ENCODE peak calls at places on chromosome 5, in four cellular contexts. F, R, W and D are unnamed samples. For H3K9me3, the result is how much of the 10 kb centered on the place peaks cover.

GRCh38 chr5:180545248-180545647 is 46.1 kb downstream of the SCGB3A1 start:
- DNase-seq in F (no peak), R (no peak), W (no peak), D (no peak)

GRCh38 chr5:18772475-18772874 is 1138.2 kb downstream of the TAF11L14 start:
- DNase-seq in F (no peak), R (peak), W (no peak), D (peak)

GRCh38 chr5:134554319-134555222 is 29.1 kb downstream of the JADE2 start:
- DNase-seq in F (no peak), R (no peak), W (peak), D (peak)

GRCh38 chr5:14009575-14009974 is 65.1 kb upstream of the DNAH5 start:
- DNase-seq in F (no peak), R (no peak), W (peak), D (peak)

GRCh38 chr5:52878671-52879070 is 91.0 kb downstream of the ITGA1 start:
- DNase-seq in F (no peak), R (no peak), W (peak), D (peak)

GRCh38 chr5:73605223-73606087 is 20.5 kb upstream of the ARHGEF28 start:
- DNase-seq in F (no peak), R (no peak), W (peak), D (peak)

GRCh38 chr5:56475689-56476486 is 242.8 kb upstream of the ANKRD55 start:
- DNase-seq in F (no peak), R (no peak), W (peak), D (no peak)

GRCh38 chr5:180785151-180785781 is 17.3 kb downstream of the MGAT1 start:
- DNase-seq in F (no peak), R (no peak), W (peak), D (peak)

GRCh38 chr5:135391123-135391868 is 7.7 kb downstream of the MACROH2A1 start:
- DNase-seq in F (no peak), R (no peak), W (peak), D (peak)

GRCh38 chr5:113652161-113652560 is 138.7 kb downstream of the YTHDC2 start:
- DNase-seq in F (no peak), R (no peak), W (no peak), D (no peak)

GRCh38 chr5:106258591-106259125 is 1412.1 kb downstream of the EFNA5 start:
- DNase-seq in F (no peak), R (no peak), W (peak), D (peak)

GRCh38 chr5:73499187-73499586 is 945 bp downstream of the BTF3 start:
- DNase-seq in F (no peak), R (no peak), W (no peak), D (peak)

GRCh38 chr5:118606940-118607339 is 381.4 kb downstream of the DTWD2 start:
- DNase-seq in F (no peak), R (no peak), W (no peak), D (no peak)

GRCh38 chr5:169142264-169142970 is 158.5 kb downstream of the SLIT3 start:
- DNase-seq in F (no peak), R (no peak), W (no peak), D (no peak)

GRCh38 chr5:150066436-150066835 is 19.9 kb downstream of the CSF1R start:
- DNase-seq in F (no peak), R (no peak), W (no peak), D (no peak)

GRCh38 chr5:56459978-56460377 is 226.8 kb upstream of the ANKRD55 start:
- DNase-seq in F (no peak), R (no peak), W (no peak), D (no peak)

GRCh38 chr5:172173771-172174170 is 14.3 kb downstream of the STK10 start:
- DNase-seq in F (no peak), R (no peak), W (peak), D (peak)

GRCh38 chr5:116404792-116405191 is 169.8 kb downstream of the SEMA6A start:
- DNase-seq in F (no peak), R (no peak), W (no peak), D (no peak)

GRCh38 chr5:89900346-89900745 is 509.2 kb downstream of the CETN3 start:
- DNase-seq in F (no peak), R (no peak), W (no peak), D (no peak)

GRCh38 chr5:10540036-10540544 is 23.8 kb upstream of the ANKRD33B start:
- DNase-seq in F (no peak), R (no peak), W (no peak), D (no peak)

GRCh38 chr5:36611520-36612274 is 5.3 kb downstream of the SLC1A3 start:
- DNase-seq in F (no peak), R (no peak), W (no peak), D (no peak)

GRCh38 chr5:38985909-38986452 is 88.2 kb downstream of the RICTOR start:
- DNase-seq in F (no peak), R (no peak), W (no peak), D (no peak)

GRCh38 chr5:92492908-92493307 is 1088.1 kb downstream of the NR2F1-AS1 start:
- DNase-seq in F (no peak), R (no peak), W (no peak), D (no peak)

GRCh38 chr5:103110403-103110802 is 9.5 kb downstream of the GIN1 start:
- DNase-seq in F (no peak), R (no peak), W (no peak), D (no peak)

GRCh38 chr5:173913686-173914321 is 25.7 kb downstream of the CPEB4 start:
- DNase-seq in F (no peak), R (no peak), W (no peak), D (no peak)

GRCh38 chr5:15645376-15645775 is 145.4 kb downstream of the FBXL7 start:
- DNase-seq in F (no peak), R (no peak), W (peak), D (peak)

GRCh38 chr5:96520345-96520744 is 87.3 kb upstream of the PCSK1 start:
- DNase-seq in F (no peak), R (no peak), W (no peak), D (no peak)

GRCh38 chr5:154221371-154221896 is 30.9 kb downstream of the GALNT10 start:
- DNase-seq in F (no peak), R (no peak), W (peak), D (peak)

GRCh38 chr5:21452429-21452828 is 1400.7 kb downstream of the CDH12 start:
- DNase-seq in F (no peak), R (no peak), W (no peak), D (no peak)

GRCh38 chr5:156497816-156498215 is 170.9 kb downstream of the SGCD start:
- DNase-seq in F (no peak), R (peak), W (peak), D (peak)

GRCh38 chr5:89769975-89770374 is 639.6 kb downstream of the CETN3 start:
- DNase-seq in F (no peak), R (no peak), W (peak), D (peak)

GRCh38 chr5:122965111-122965510 is 71.4 kb downstream of the PPIC start:
- DNase-seq in F (no peak), R (no peak), W (no peak), D (no peak)

GRCh38 chr5:131790550-131790949 is 6.3 kb downstream of the FNIP1 start:
- DNase-seq in F (no peak), R (no peak), W (no peak), D (no peak)

GRCh38 chr5:147661576-147661975 is 121.0 kb downstream of the JAKMIP2 start:
- DNase-seq in F (no peak), R (no peak), W (no peak), D (no peak)

GRCh38 chr5:75367401-75367800 is 30.4 kb downstream of the HMGCR start:
- DNase-seq in F (no peak), R (no peak), W (peak), D (peak)

GRCh38 chr5:151295801-151296477 is 7.6 kb downstream of the SLC36A3 start:
- DNase-seq in F (no peak), R (no peak), W (no peak), D (no peak)

GRCh38 chr5:180825768-180826525 is 23.3 kb upstream of the MGAT1 start:
- DNase-seq in F (no peak), R (no peak), W (peak), D (peak)

GRCh38 chr5:178931846-178932760 is 8.9 kb upstream of the ZNF454 start:
- DNase-seq in F (no peak), R (no peak), W (no peak), D (no peak)
- H3K9me3 ChIP-seq in F (half or more), R (half or more), W (half or more), D (half or more)

DNA sequence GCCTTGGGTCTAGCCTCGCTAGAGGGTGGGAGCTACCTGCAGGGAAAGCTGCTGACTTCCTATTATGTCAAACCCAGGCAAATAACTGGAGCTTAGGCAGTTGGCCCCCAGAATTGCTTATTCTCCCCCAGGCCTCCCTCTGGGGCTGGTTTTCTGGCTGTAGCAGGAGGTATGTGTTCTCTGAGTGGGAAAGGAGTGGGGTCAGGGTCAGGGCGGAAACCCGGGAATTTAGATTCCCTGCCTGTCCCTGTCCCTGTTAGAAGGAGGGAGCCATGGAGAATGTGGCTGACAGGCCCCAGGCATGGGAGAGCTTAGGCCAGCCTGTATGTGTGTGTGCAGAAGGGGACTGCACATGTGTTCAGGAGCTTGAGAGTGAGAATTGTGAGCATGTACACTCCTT is 13.6 kb upstream of the CXXC5 start:
- DNase-seq in F (no peak), R (no peak), W (no peak), D (no peak)
- H2AK5ac ChIP-seq in F (no peak), R (no peak), W (no peak), D (peak)

DNA sequence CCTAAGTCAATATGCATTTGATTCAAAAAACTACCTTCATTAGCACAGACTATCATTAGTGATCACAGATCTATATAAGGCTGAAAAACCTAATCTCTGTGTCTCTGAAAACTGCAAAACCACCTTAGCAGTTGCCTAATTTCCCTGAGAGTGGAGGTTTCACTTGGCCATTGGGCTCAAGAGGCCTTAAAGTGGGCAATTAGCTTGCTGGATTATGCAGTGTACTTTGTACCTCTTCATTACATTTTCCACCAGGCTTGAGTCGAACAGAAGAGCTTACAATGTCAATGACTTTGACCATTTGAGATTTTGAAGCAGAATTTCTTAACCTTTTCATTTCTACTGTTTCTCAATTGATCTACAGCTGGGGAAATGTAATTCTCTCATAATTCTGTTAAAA is 194.8 kb downstream of the PDE4D start:
- DNase-seq in F (no peak), R (no peak), W (no peak), D (no peak)
- H3K18ac ChIP-seq in F (no peak), R (no peak), W (no peak), D (no peak)

GRCh38 chr5:178883815-178884430 is 11.8 kb upstream of the ZFP2 start:
- DNase-seq in F (no peak), R (no peak), W (no peak), D (no peak)
- H3K9me3 ChIP-seq in F (half or more), R (half or more), W (half or more), D (half or more)

GRCh38 chr5:139946440-139946839 is 96.7 kb downstream of the NRG2 start:
- DNase-seq in F (no peak), R (no peak), W (no peak), D (no peak)
- H2AK5ac ChIP-seq in F (no peak), R (no peak), W (no peak), D (no peak)

DNA sequence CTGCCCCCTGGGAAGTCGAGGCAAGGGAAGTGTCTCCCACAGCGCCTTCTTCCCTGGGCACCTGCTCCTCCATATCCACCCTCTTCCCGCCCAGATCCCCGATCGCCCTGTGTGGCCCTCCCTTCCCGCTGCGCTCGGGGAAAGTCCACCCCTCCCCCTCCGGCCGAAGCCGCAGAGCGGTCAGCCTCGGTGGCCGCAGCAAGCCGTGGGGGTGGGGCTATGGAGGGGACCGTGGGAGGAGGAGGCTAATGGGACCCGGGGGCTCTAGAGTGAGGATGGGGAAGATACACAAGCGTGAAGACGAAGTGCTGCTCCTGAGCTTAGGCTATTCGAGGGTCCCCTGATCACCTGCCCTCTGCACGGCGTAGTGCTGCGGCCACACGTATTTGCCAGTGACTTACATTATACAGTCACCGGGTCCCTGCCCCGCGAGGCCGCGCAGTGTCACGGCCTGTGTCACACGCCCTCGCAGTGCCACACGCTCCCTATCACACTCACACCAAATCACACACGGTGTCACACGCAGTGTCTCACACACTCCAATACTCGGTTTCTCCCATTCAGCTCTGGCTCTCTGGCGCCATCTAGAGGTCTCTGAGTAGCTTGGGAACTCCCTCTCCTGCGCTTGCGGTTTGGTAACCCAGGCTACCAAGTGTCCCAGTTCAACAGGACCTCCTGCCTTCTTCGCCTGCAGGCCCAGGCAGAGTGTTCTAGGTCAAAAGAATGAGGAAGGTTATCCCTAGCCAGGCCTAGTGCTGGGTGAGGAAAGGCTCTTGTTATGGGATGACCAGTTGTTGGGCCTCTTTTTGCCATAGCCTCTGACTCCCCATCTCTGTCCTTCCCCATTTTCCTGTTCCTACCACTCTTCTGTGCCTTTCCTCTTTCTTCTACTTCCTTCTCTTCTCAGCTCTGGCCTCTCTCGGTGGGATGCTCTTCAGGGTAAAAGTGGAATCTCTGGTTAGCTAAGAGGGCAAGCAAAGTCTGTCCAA is 855 bp upstream of the PCDH1 start:
- DNase-seq in F (no peak), R (peak), W (peak), D (peak)
- H3K18ac ChIP-seq in F (peak), R (peak), W (no peak), D (no peak)

GRCh38 chr5:178984145-178985072 is 10.7 kb downstream of the GRM6 start:
- DNase-seq in F (no peak), R (no peak), W (no peak), D (no peak)
- H3K9me3 ChIP-seq in F (half or more), R (half or more), W (half or more), D (under half)

GRCh38 chr5:622946-623522 is 10.9 kb downstream of the CEP72 start:
- DNase-seq in F (no peak), R (no peak), W (no peak), D (no peak)

GRCh38 chr5:624951-625230 is 12.8 kb downstream of the CEP72 start:
- DNase-seq in F (no peak), R (no peak), W (no peak), D (no peak)

GRCh38 chr5:625516-625915 is 13.4 kb downstream of the CEP72 start:
- DNase-seq in F (no peak), R (no peak), W (no peak), D (no peak)

GRCh38 chr5:623531-623930 is 11.4 kb downstream of the CEP72 start:
- DNase-seq in F (no peak), R (no peak), W (no peak), D (no peak)

GRCh38 chr5:624118-624950 is 12.2 kb downstream of the CEP72 start:
- DNase-seq in F (no peak), R (no peak), W (no peak), D (no peak)
- H2AK5ac ChIP-seq in F (no peak), R (no peak), W (no peak), D (no peak)

GRCh38 chr5:41410737-41411136 is 99.7 kb downstream of the PLCXD3 start:
- DNase-seq in F (no peak), R (no peak), W (no peak), D (no peak)
- H3K18ac ChIP-seq in F (no peak), R (no peak), W (no peak), D (no peak)

GRCh38 chr5:40478766-40479165 is 200.9 kb upstream of the PTGER4 start:
- DNase-seq in F (no peak), R (no peak), W (no peak), D (no peak)
- H3K9me3 ChIP-seq in F (under half), R (under half), W (under half), D (under half)